ENCODE peak calls at places on chromosomes 16 and 17, in four cellular contexts. K is fibroblast of pulmonary artery, P is endodermal cell, F is astrocyte of the cerebellum. Z is an unnamed sample.

GRCh38 chr17:81513669-81514484 is 1.3 kb upstream of the ACTG1 start:
- DNase-seq in P (peak; percentile 92), F (peak; percentile 49), K (peak; percentile 75), Z (peak; percentile 86)

GRCh38 chr16:49464877-49465504 is 91.4 kb downstream of the C16orf78 start:
- DNase-seq in P (peak; percentile 88), K (no peak), F (no peak), Z (no peak)

GRCh38 chr17:82870541-82870940 is 30.7 kb upstream of the ZNF750 start:
- DNase-seq in K (no peak), F (no peak), P (no peak), Z (no peak)

GRCh38 chr17:60832206-60832605 is 154.6 kb downstream of the BCAS3 start:
- DNase-seq in K (no peak), P (no peak), F (peak; percentile 32), Z (no peak)

GRCh38 chr16:5523794-5524193 is 426.2 kb upstream of the EEF2KMT start:
- DNase-seq in K (no peak), P (peak; percentile 78), F (no peak), Z (no peak)

GRCh38 chr17:42133461-42134041 is 10.9 kb downstream of the HSPB9 start:
- DNase-seq in F (no peak), P (no peak), K (no peak), Z (no peak)

GRCh38 chr17:34503804-34504203 is 75.6 kb upstream of the TMEM132E start:
- DNase-seq in K (peak; percentile 8), F (no peak), P (no peak), Z (peak; percentile 72)

GRCh38 chr17:58277107-58277506 is 3.6 kb downstream of the MPO start:
- DNase-seq in P (no peak), K (peak; percentile 14), F (no peak), Z (no peak)

GRCh38 chr17:38720941-38721340 is 9.2 kb upstream of the CISD3 start:
- DNase-seq in F (no peak), P (no peak), K (no peak), Z (no peak)

GRCh38 chr17:29949708-29950107 is 8.3 kb downstream of the EFCAB5 start:
- DNase-seq in F (no peak), K (no peak), P (no peak), Z (no peak)

GRCh38 chr17:45277992-45278391 is 16.1 kb upstream of the SPATA32 start:
- DNase-seq in K (peak; percentile 89), F (peak; percentile 82), P (peak; percentile 44), Z (peak; percentile 74)

GRCh38 chr17:6843241-6843890 is 11.8 kb upstream of the TEKT1 start:
- DNase-seq in F (peak; percentile 38), P (no peak), K (peak; percentile 76), Z (no peak)

GRCh38 chr16:24319415-24319814 is 63.3 kb downstream of the CACNG3 start:
- DNase-seq in P (no peak), F (no peak), K (no peak), Z (no peak)

DNA sequence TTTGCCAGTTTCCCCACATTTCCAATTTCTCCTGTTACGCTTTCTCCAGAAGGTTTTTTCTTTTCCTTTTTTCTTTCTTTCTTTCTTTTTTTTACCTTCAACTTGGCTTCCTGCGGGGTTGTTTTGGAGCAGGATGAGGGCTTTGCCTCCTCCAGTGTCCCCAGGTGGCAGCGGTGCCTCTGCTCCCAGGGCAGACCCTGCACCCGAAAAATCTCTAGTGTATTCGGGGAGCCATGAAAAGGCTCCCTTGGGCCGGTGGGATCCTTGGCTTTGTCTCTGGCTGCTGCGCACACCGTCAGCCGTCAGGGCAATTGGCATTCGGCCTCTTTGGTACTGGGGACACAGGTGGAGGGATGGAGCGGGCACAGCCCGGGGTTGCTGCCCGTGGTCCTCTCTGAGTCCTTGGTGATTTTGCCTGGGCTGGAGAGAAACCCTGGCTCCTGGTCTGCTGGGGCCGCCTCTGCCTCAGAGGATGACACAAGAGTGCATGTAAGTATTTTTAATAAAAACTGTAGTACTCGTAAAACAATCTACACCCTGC is 846 bp downstream of the ITGB3 start:
- DNase-seq in P (peak; percentile 68), F (no peak), K (no peak), Z (no peak)
- H3K4me3 ChIP-seq in P (peak overlapping the region; percentile 81), F (peak overlapping the region; percentile 57), K (peak overlapping the region; percentile 66), Z (peak overlapping the region; percentile 64)

DNA sequence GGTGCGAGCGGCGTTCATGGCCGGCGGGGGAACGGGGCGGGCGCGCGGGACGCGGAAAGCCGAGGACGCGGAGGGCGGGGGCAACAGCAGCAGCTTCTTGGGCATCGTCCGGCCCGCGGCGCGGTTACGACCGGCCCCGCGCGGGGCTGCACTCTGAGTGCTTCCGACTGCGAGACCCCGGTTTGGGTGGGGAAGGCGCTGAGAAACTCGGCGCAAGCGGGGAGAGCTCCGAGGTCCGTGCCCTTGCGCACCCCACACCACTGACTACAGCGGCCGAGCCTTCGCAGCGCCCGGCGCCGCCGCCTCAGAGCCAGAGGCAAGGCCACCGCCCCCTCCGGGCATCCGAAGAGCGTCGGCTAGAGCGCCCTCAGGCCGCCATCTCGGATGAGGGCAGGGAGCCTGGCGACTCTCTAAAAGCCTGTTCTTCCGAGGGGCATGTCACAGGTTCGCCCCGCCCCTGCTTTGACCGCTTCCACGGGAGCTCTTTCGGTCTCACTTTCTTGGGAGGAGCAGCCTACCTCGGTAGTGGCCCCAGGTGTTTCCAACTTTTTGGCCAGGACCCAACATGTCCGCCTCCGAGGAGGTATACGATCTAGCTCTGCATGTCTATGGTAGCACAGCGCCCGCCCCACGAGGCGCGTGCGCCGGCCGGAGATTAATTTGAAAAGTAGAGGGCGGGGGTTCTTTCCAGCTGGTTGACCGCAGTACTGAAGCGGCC is at the start of gene PRPSAP1:
- DNase-seq in K (peak; percentile 93), F (peak; percentile 65), P (peak; percentile 98), Z (peak; percentile 94)
- TF ChIP-seq CTCF in K (peak; percentile 51), F (peak; percentile 64), P (peak; percentile 62), Z (peak; percentile 67)

DNA sequence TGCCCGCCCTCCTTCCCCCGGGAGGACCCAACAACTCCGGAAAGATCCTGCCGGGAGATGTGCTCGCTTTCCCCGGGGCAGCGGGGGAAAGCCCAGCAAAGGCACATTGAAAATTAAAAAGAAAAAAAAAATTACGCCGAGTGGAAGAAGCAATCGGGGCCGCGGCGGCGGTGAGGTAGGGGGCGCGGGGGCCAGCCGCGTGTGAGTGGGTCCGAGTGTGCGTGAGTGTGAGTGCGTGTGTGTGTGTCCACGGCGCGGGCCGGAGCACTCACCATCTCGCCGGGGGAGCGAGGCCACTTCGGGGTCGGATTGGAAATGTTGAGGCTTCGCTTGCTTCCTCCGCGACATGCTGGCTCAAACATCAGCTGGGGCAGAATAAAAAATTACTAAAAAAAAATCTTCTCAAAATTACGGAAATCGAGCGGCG is at the start of gene SALL1:
- DNase-seq in F (no peak), K (peak; percentile 14), P (peak; percentile 69), Z (no peak)
- H3K4me3 ChIP-seq in F (peak within 1 kb of the TSS; percentile 58), K (peak within 1 kb of the TSS; percentile 67), P (peak within 1 kb of the TSS; percentile 99), Z (peak within 1 kb of the TSS; percentile 16)

GRCh38 chr16:54932737-54933254 is 2.1 kb downstream of the IRX5 start:
- DNase-seq in K (no peak), F (no peak), P (peak; percentile 83), Z (peak; percentile 73)
- TF ChIP-seq CTCF in K (no peak), F (peak; percentile 29), P (peak; percentile 58), Z (no peak)

GRCh38 chr16:649646-650045 is 481 bp downstream of the WDR90 start:
- DNase-seq in F (no peak), K (no peak), P (no peak), Z (no peak)

GRCh38 chr16:657487-657886 is 8.3 kb downstream of the WDR90 start:
- DNase-seq in F (no peak), K (no peak), P (no peak), Z (no peak)

GRCh38 chr16:652454-653021 is 3.4 kb downstream of the WDR90 start:
- DNase-seq in F (no peak), P (no peak), K (no peak), Z (no peak)

GRCh38 chr16:651844-652243 is 2.7 kb downstream of the WDR90 start:
- DNase-seq in F (no peak), P (no peak), K (no peak), Z (no peak)

DNA sequence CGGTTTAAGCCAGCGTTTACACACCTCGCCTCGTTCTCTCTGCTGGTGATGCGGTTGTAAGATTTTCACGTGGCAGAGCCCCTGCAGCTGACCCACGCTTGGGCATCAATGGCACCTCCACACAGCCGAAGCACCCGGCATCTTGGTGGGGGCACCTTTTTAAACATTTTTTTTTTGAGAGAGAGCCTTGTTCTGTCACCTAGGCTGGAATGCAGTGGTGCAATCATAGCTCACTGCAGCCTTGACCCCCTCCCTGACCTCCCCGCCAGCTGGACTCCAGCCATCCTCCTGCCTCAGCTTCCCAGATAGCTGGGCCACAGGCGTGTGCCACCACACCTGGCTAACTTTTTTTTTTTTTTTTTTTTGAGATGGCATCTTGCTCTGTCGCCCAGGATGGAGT is 4.9 kb downstream of the WDR90 start:
- DNase-seq in K (no peak), P (no peak), F (no peak), Z (no peak)
- H3K4me3 ChIP-seq in K (no peak overlapping the region), P (no peak overlapping the region), F (no peak overlapping the region), Z (no peak overlapping the region)

Z was measured in upper lobe of right lung.